ENCODE peak calls at places on chromosome 16, in six cellular contexts. P is upper lobe of right lung, G is mucosa of descending colon, M is Panc1, F is left lung, X is A549. V is an unnamed sample.

GRCh38 chr16:12500771-12501170 is 302.9 kb downstream of the CPPED1 start:
- ATAC-seq in P (peak), G (peak), M (no peak), F (peak), X (no peak), V (no peak)

GRCh38 chr16:66409156-66409555 is 17.9 kb upstream of the BEAN1 start:
- ATAC-seq in P (no peak), G (no peak), M (no peak), F (no peak), X (no peak), V (no peak)

GRCh38 chr16:75928295-75928694 is 202.0 kb upstream of the CPHXL start:
- ATAC-seq in P (no peak), G (no peak), M (no peak), F (no peak), X (no peak), V (no peak)

GRCh38 chr16:20676268-20676828 is 21.1 kb downstream of the ACSM1 start:
- ATAC-seq in P (peak), G (peak), M (no peak), F (peak), X (no peak), V (no peak)

GRCh38 chr16:7374614-7375174 is 42.0 kb downstream of the RBFOX1 start:
- ATAC-seq in P (no peak), G (no peak), M (no peak), F (no peak), X (no peak), V (no peak)

GRCh38 chr16:68117884-68118283 is 32.7 kb downstream of the NFATC3 start:
- ATAC-seq in P (no peak), G (no peak), M (no peak), F (no peak), X (no peak), V (no peak)

GRCh38 chr16:87897563-87898505 is 28.5 kb upstream of the SLC7A5 start:
- ATAC-seq in P (no peak), G (peak), M (no peak), F (no peak), X (peak), V (no peak)

GRCh38 chr16:25093208-25094061 is 18.1 kb upstream of the LCMT1 start:
- ATAC-seq in P (peak), G (peak), M (no peak), F (no peak), X (no peak), V (no peak)

GRCh38 chr16:87628940-87629339 is 26.6 kb downstream of the JPH3 start:
- ATAC-seq in P (peak), G (no peak), M (peak), F (no peak), X (peak), V (no peak)

GRCh38 chr16:69822174-69822935 is 60.2 kb downstream of the WWP2 start:
- ATAC-seq in P (no peak), G (peak), M (no peak), F (no peak), X (no peak), V (no peak)

GRCh38 chr16:20925780-20926179 is 25.2 kb downstream of the LYRM1 start:
- ATAC-seq in P (no peak), G (peak), M (no peak), F (no peak), X (no peak), V (no peak)

DNA sequence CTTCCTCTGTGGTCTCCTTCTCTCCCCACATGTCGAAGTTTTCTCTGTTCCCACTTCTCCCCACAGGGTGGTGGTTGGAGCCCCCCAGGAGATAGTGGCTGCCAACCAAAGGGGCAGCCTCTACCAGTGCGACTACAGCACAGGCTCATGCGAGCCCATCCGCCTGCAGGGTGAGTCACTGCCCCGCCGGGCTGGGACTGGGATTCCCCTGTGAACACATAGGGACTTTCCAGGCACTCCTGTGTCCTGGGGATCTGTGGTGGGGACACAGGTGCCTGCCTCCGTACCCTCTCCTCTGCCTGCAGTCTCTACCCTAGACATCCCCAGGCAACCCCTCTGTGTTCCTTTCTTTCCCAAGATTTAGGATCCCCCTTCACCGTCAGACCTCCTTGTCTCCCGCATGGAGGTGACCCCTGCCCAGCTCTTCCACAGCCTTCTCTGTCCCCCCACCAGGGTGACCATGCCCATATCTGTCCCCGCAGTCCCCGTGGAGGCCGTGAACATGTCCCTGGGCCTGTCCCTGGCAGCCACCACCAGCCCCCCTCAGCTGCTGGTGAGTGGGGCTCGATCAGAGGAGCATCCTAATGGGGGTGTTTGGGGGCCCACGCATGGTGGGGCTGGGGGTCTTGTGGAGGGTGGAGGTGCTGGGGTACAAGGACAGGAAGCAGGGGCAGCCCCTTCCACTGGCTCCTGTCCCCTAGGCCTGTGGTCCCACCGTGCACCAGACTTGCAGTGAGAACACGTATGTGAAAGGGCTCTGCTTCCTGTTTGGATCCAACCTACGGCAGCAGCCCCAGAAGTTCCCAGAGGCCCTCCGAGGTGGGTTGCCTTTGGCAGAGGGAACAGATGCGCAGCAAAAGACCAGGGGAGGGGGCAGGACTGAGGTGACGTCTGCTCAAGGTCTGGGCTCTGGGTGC is 5.8 kb downstream of the ITGAM start:
- ATAC-seq in P (peak), G (peak), M (peak), F (peak), X (peak), V (no peak)
- TF ChIP-seq CTCF in P (no peak), G (no peak), M (no peak), F (no peak), X (no peak), V (no peak)

DNA sequence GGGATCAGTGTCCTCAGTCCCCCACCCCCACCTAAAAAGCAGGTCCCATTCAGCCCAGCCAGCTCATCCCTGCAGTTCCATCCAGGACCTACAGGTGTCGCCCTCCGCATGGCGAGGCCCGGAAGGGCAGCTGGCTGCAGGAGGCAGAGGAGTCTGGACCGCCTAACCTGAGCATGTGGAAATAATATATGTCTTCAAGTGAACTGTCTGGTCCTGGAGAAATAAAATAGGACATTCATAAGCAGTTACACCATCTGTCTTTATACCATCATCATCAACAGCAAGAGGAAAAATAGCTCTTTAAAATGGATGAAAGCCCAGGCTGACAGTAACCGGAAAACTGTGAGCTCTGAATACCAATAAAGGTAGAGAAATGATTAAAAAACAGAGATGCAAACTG is 215.3 kb downstream of the ZFHX3 start:
- ATAC-seq in P (peak), G (peak), M (peak), F (peak), X (peak), V (peak)
- TF ChIP-seq CTCF in P (peak), G (peak), M (peak), F (peak), X (peak), V (peak)

GRCh38 chr16:57609541-57610401 is 18.7 kb upstream of the ADGRG1 start:
- ATAC-seq in P (peak), G (peak), M (no peak), F (peak), X (peak), V (no peak)
- TF ChIP-seq CTCF in P (peak), G (no peak), M (no peak), F (no peak), X (no peak), V (peak)

DNA sequence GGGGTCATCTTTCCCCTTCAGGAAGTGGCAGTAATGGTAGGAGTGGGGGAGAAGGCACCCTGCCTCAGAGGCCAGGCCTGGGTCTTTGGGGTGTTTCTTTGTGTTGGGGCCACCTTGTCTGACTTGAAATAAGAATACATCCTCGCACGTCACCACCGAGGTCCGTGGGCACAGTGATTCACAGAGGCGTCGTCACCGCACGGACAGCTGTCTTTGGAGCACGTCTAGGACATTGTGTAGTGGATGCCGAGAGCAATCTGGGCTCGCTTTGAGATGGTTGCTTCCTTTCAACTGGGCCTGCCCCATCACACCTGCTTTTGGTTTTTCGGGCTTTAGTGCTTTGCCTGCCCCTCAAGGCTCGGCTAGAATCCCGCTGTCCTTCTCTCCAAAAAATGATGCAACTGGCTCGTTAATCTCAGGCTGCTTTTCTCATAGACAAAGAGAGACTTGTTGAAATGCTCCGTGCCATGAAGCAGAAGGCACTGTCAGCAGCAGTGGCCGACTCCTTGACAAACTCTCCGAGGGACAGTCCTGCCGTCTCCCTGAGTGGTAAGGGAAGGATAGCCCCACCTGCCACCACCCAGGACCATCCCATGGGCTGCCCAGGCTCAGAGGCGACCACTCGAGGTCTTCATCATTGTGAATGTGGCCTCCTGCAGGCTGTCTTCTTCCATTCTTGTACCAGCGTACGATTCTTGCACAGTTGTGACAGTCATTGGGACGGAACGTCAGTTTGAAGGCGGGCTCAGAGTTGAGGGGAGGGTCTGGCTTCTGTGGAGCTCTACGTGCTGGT is 24.0 kb downstream of the GINS2 start:
- ATAC-seq in P (no peak), G (no peak), M (no peak), F (no peak), X (no peak), V (no peak)
- TF ChIP-seq CTCF in P (no peak), G (no peak), M (no peak), F (no peak), X (no peak), V (no peak)

V was measured in gastroesophageal sphincter.